ENCODE peak calls at places on chromosomes 1 and 21, in seven cellular contexts. B, C, S, Q, M, A and Y are unnamed samples.

GRCh38 chr1:2971146-2971501 is 50.1 kb upstream of the ACTRT2 start:
- DNase-seq in B (no peak), C (no peak), S (no peak), Q (no peak), M (no peak), A (no peak), Y (peak; percentile 34)

GRCh38 chr1:77592906-77593305 is 89.6 kb downstream of the ZZZ3 start:
- DNase-seq in B (no peak), C (no peak), S (no peak), Q (no peak), M (no peak), A (no peak), Y (no peak)

GRCh38 chr1:225514671-225515081 is 86.8 kb upstream of the LBR start:
- DNase-seq in B (no peak), C (no peak), S (no peak), Q (no peak), M (no peak), A (peak; percentile 32), Y (no peak)

GRCh38 chr1:228014235-228014930 is 7.6 kb downstream of the WNT3A start:
- DNase-seq in B (peak; percentile 77), C (no peak), S (no peak), Q (no peak), M (no peak), A (peak; percentile 74), Y (peak; percentile 29)

GRCh38 chr1:163875214-163875926 is 553.6 kb downstream of the NUF2 start:
- DNase-seq in B (no peak), C (no peak), S (no peak), Q (no peak), M (no peak), A (peak; percentile 87), Y (no peak)

GRCh38 chr1:204627436-204627835 is 58.1 kb downstream of the LRRN2 start:
- DNase-seq in B (no peak), C (no peak), S (no peak), Q (no peak), M (no peak), A (no peak), Y (no peak)

GRCh38 chr21:36508948-36509347 is 29.0 kb upstream of the CLDN14 start:
- DNase-seq in B (no peak), C (no peak), S (no peak), Q (no peak), M (no peak), A (no peak), Y (no peak)

GRCh38 chr21:41863439-41863740 is 15.8 kb downstream of the PRDM15 start:
- DNase-seq in B (no peak), C (no peak), S (no peak), Q (no peak), M (no peak), A (no peak), Y (peak; percentile 38)

GRCh38 chr1:201459052-201459451 is 9.9 kb downstream of the PHLDA3 start:
- DNase-seq in B (no peak), C (no peak), S (no peak), Q (no peak), M (no peak), A (no peak), Y (no peak)

GRCh38 chr1:35857830-35858229 is 25.2 kb upstream of the AGO1 start:
- DNase-seq in B (no peak), C (no peak), S (no peak), Q (no peak), M (no peak), A (peak; percentile 27), Y (no peak)

GRCh38 chr1:203124546-203125317 is 2.8 kb upstream of the ADORA1 start:
- DNase-seq in B (no peak), C (peak; percentile 27), S (no peak), Q (no peak), M (no peak), A (peak; percentile 21), Y (peak; percentile 14)

GRCh38 chr1:90831910-90832309 is 114.8 kb upstream of the BARHL2 start:
- DNase-seq in B (no peak), C (no peak), S (no peak), Q (no peak), M (no peak), A (no peak), Y (no peak)

GRCh38 chr1:99877568-99877967 is 27.4 kb downstream of the AGL start:
- DNase-seq in B (no peak), C (no peak), S (no peak), Q (no peak), M (no peak), A (no peak), Y (no peak)

GRCh38 chr21:39047046-39047445 is 136.2 kb downstream of the PSMG1 start:
- DNase-seq in B (no peak), C (no peak), S (no peak), Q (no peak), M (no peak), A (no peak), Y (no peak)

GRCh38 chr21:45386336-45386727 is 18.6 kb upstream of the COL18A1 start:
- DNase-seq in B (no peak), C (no peak), S (no peak), Q (no peak), M (no peak), A (no peak), Y (no peak)

GRCh38 chr1:22616571-22616970 is 19.9 kb upstream of the C1QA start:
- DNase-seq in B (no peak), C (no peak), S (no peak), Q (no peak), M (no peak), A (no peak), Y (no peak)

GRCh38 chr1:225754940-225755635 is 22.5 kb upstream of the SRP9 start:
- DNase-seq in B (no peak), C (no peak), S (no peak), Q (no peak), M (no peak), A (peak; percentile 97), Y (no peak)

GRCh38 chr1:10602936-10603335 is 128.2 kb downstream of the PEX14 start:
- DNase-seq in B (no peak), C (no peak), S (no peak), Q (no peak), M (no peak), A (no peak), Y (no peak)

GRCh38 chr1:209103135-209103534 is 480.4 kb upstream of the CAMK1G start:
- DNase-seq in B (no peak), C (peak; percentile 3), S (no peak), Q (no peak), M (no peak), A (no peak), Y (no peak)

GRCh38 chr1:219812491-219813221 is 115.7 kb downstream of the SLC30A10 start:
- DNase-seq in B (peak; percentile 54), C (peak; percentile 75), S (no peak), Q (no peak), M (peak; percentile 31), A (peak; percentile 80), Y (no peak)